ENCODE peak calls at places on chromosomes 1 and 21, in nine cellular contexts. W is vagina; L is stimulated activated CD8-positive, alpha-beta memory T cell treated with anti-CD3 and anti-CD28 coated beads, Interleukin-7, amount 100 ng/mL, for 48 hours; J is T-helper 9 cell; G is NCI-H774; K is NCI-H1092 treated with DMSO at 0.1 percent for 48 hours; C is stimulated activated CD4-positive, alpha-beta T cell treated with anti-CD3 and anti-CD28 coated beads, TNF-alpha, amount 100 ng/mL, for 24 hours; S is esophagus squamous epithelium; H is iPS-NIHi11. A is an unnamed sample.

GRCh38 chr1:2969870-2970291 is 51.4 kb upstream of the ACTRT2 start:
- DNase-seq in G (no peak), J (no peak), K (no peak), W (no peak), C (no peak), S (no peak), H (no peak), L (no peak), A (no peak)

GRCh38 chr1:23727362-23727811 is 15.9 kb upstream of the ELOA start:
- DNase-seq in K (no peak), J (no peak), S (no peak), H (no peak), C (no peak), W (peak), L (no peak), G (no peak), A (peak)

GRCh38 chr1:107874221-107874620 is 90.8 kb downstream of the VAV3 start:
- DNase-seq in C (no peak), J (no peak), G (no peak), L (no peak), S (no peak), H (no peak), W (no peak), K (no peak), A (no peak)

GRCh38 chr1:19770436-19771190 is 29.1 kb downstream of the TMCO4 start:
- DNase-seq in W (no peak), C (no peak), G (no peak), S (no peak), K (no peak), L (no peak), J (no peak), H (no peak), A (no peak)

GRCh38 chr1:19496529-19496877 is 11.2 kb upstream of the CAPZB start:
- DNase-seq in S (no peak), L (no peak), G (no peak), W (no peak), J (no peak), K (no peak), H (no peak), C (no peak), A (no peak)

GRCh38 chr1:2086446-2087082 is 36.4 kb downstream of the PRKCZ start:
- DNase-seq in S (no peak), L (no peak), C (no peak), K (no peak), G (no peak), J (no peak), W (no peak), H (no peak), A (no peak)

GRCh38 chr1:12466816-12467215 is 151.2 kb downstream of the DHRS3 start:
- DNase-seq in K (no peak), J (no peak), S (no peak), H (no peak), W (no peak), G (no peak), L (no peak), C (no peak), A (no peak)

GRCh38 chr1:44068442-44068861 is 37.2 kb upstream of the SLC6A9 start:
- DNase-seq in K (no peak), W (no peak), G (no peak), C (no peak), L (no peak), S (no peak), J (no peak), H (no peak), A (no peak)

GRCh38 chr1:219460561-219461511 is 152.1 kb downstream of the ZC3H11B start:
- DNase-seq in L (no peak), S (no peak), K (no peak), J (no peak), H (no peak), G (no peak), C (no peak), W (no peak), A (no peak)

GRCh38 chr1:231278100-231278790 is 37.2 kb downstream of the GNPAT start:
- DNase-seq in C (no peak), H (peak), S (no peak), G (no peak), L (no peak), J (no peak), W (no peak), K (no peak), A (no peak)

GRCh38 chr1:92583821-92584760 is 97.4 kb upstream of the GFI1 start:
- DNase-seq in S (no peak), C (no peak), L (no peak), G (no peak), J (no peak), K (no peak), W (no peak), H (no peak), A (no peak)

GRCh38 chr1:165408518-165408917 is 36.4 kb downstream of the RXRG start:
- DNase-seq in W (no peak), K (peak), H (peak), C (no peak), G (peak), L (no peak), S (no peak), J (no peak), A (peak)

GRCh38 chr1:110227774-110228173 is 17.7 kb downstream of the KCNC4 start:
- DNase-seq in L (no peak), H (no peak), W (no peak), S (no peak), K (no peak), G (no peak), J (no peak), C (no peak), A (no peak)

GRCh38 chr1:154386643-154387352 is 18.3 kb upstream of the IL6R start:
- DNase-seq in C (peak), K (no peak), J (peak), S (no peak), L (peak), G (no peak), W (no peak), H (no peak), A (no peak)

GRCh38 chr1:75115654-75116053 is 18.5 kb upstream of the LHX8 start:
- DNase-seq in S (no peak), J (no peak), L (no peak), H (no peak), W (no peak), G (no peak), K (no peak), C (no peak), A (no peak)

GRCh38 chr1:14713077-14713476 is 114.6 kb downstream of the KAZN start:
- DNase-seq in K (no peak), C (no peak), L (no peak), G (no peak), J (no peak), H (no peak), W (no peak), S (no peak), A (no peak)

GRCh38 chr21:27725916-27726315 is 759.0 kb upstream of the ADAMTS5 start:
- DNase-seq in C (no peak), L (no peak), W (no peak), J (no peak), S (no peak), K (no peak), G (no peak), H (no peak), A (no peak)

GRCh38 chr1:89719502-89720306 is 86.8 kb downstream of the LRRC8C start:
- DNase-seq in K (no peak), W (no peak), L (no peak), J (no peak), H (no peak), G (no peak), S (no peak), C (no peak), A (peak)

GRCh38 chr1:54812801-54813478 is 11.8 kb upstream of the TTC22 start:
- DNase-seq in L (no peak), H (no peak), W (peak), J (no peak), G (no peak), K (no peak), S (no peak), C (no peak), A (no peak)

GRCh38 chr21:41289431-41289830 is 27.2 kb upstream of the FAM3B start:
- DNase-seq in H (no peak), K (no peak), C (no peak), G (no peak), L (no peak), W (no peak), J (no peak), S (no peak), A (no peak)

GRCh38 chr1:54392401-54392800 is 13.8 kb downstream of the SSBP3 start:
- DNase-seq in K (no peak), J (no peak), C (no peak), H (no peak), W (no peak), G (no peak), S (no peak), L (no peak), A (no peak)

GRCh38 chr1:21843208-21843607 is 31.1 kb downstream of the LDLRAD2 start:
- DNase-seq in L (no peak), H (no peak), K (no peak), W (no peak), G (no peak), S (no peak), C (no peak), J (no peak), A (no peak)

A was measured in NCI-H2081.